ENCODE peak calls at places on chromosomes 7 and 10, in four cellular contexts. One of them, this sample, is unnamed.

GRCh38 chr7:33874943-33875342 is 30.4 kb upstream of the BMPER start:
- DNase-seq in activated CD8-positive, alpha-beta T cell treated with anti-CD3 and anti-CD28 coated beads for 36 hours: no peak
- DNase-seq in brain microvascular endothelial cell: no peak
- DNase-seq in progenitor cell of endocrine pancreas: no peak
- DNase-seq in this sample: no peak

GRCh38 chr10:60795465-60796202 is 17.4 kb downstream of the CDK1 start:
- DNase-seq in activated CD8-positive, alpha-beta T cell treated with anti-CD3 and anti-CD28 coated beads for 36 hours: no peak
- DNase-seq in brain microvascular endothelial cell: no peak
- DNase-seq in progenitor cell of endocrine pancreas: no peak
- DNase-seq in this sample: no peak

GRCh38 chr7:33157311-33157710 is 27.9 kb downstream of the BBS9 start:
- DNase-seq in activated CD8-positive, alpha-beta T cell treated with anti-CD3 and anti-CD28 coated beads for 36 hours: no peak
- DNase-seq in brain microvascular endothelial cell: no peak
- DNase-seq in progenitor cell of endocrine pancreas: no peak
- DNase-seq in this sample: no peak

GRCh38 chr10:122639801-122640200 is 59.8 kb downstream of the C10orf120 start:
- DNase-seq in activated CD8-positive, alpha-beta T cell treated with anti-CD3 and anti-CD28 coated beads for 36 hours: no peak
- DNase-seq in brain microvascular endothelial cell: no peak
- DNase-seq in progenitor cell of endocrine pancreas: no peak
- DNase-seq in this sample: no peak

GRCh38 chr10:71253981-71254818 is 41.8 kb downstream of the UNC5B start:
- DNase-seq in activated CD8-positive, alpha-beta T cell treated with anti-CD3 and anti-CD28 coated beads for 36 hours: no peak
- DNase-seq in brain microvascular endothelial cell: no peak
- DNase-seq in progenitor cell of endocrine pancreas: no peak
- DNase-seq in this sample: no peak

GRCh38 chr10:72353963-72354355 is 760 bp downstream of the DNAJB12 start:
- DNase-seq in activated CD8-positive, alpha-beta T cell treated with anti-CD3 and anti-CD28 coated beads for 36 hours: no peak
- DNase-seq in brain microvascular endothelial cell: no peak
- DNase-seq in progenitor cell of endocrine pancreas: no peak
- DNase-seq in this sample: peak

GRCh38 chr10:111023060-111023459 is 53.8 kb upstream of the ADRA2A start:
- DNase-seq in activated CD8-positive, alpha-beta T cell treated with anti-CD3 and anti-CD28 coated beads for 36 hours: no peak
- DNase-seq in brain microvascular endothelial cell: no peak
- DNase-seq in progenitor cell of endocrine pancreas: no peak
- DNase-seq in this sample: no peak

GRCh38 chr10:132039371-132039770 is 26.4 kb upstream of the JAKMIP3 start:
- DNase-seq in activated CD8-positive, alpha-beta T cell treated with anti-CD3 and anti-CD28 coated beads for 36 hours: no peak
- DNase-seq in brain microvascular endothelial cell: no peak
- DNase-seq in progenitor cell of endocrine pancreas: no peak
- DNase-seq in this sample: no peak

GRCh38 chr10:49592726-49593563 is 17.2 kb upstream of the SLC18A3 start:
- DNase-seq in activated CD8-positive, alpha-beta T cell treated with anti-CD3 and anti-CD28 coated beads for 36 hours: peak
- DNase-seq in brain microvascular endothelial cell: peak
- DNase-seq in progenitor cell of endocrine pancreas: peak
- DNase-seq in this sample: peak

GRCh38 chr7:128398841-128399135 is 11.0 kb downstream of the IMPDH1 start:
- DNase-seq in activated CD8-positive, alpha-beta T cell treated with anti-CD3 and anti-CD28 coated beads for 36 hours: no peak
- DNase-seq in brain microvascular endothelial cell: no peak
- DNase-seq in progenitor cell of endocrine pancreas: no peak
- DNase-seq in this sample: no peak

GRCh38 chr10:13759167-13759566 is 172.4 kb downstream of the PRPF18 start:
- DNase-seq in activated CD8-positive, alpha-beta T cell treated with anti-CD3 and anti-CD28 coated beads for 36 hours: no peak
- DNase-seq in brain microvascular endothelial cell: no peak
- DNase-seq in progenitor cell of endocrine pancreas: peak
- DNase-seq in this sample: no peak

GRCh38 chr10:110494532-110494931 is 3.2 kb upstream of the DUSP5 start:
- DNase-seq in activated CD8-positive, alpha-beta T cell treated with anti-CD3 and anti-CD28 coated beads for 36 hours: no peak
- DNase-seq in brain microvascular endothelial cell: no peak
- DNase-seq in progenitor cell of endocrine pancreas: no peak
- DNase-seq in this sample: no peak

GRCh38 chr10:123858039-123858740 is 33.4 kb downstream of the CPXM2 start:
- DNase-seq in activated CD8-positive, alpha-beta T cell treated with anti-CD3 and anti-CD28 coated beads for 36 hours: no peak
- DNase-seq in brain microvascular endothelial cell: peak
- DNase-seq in progenitor cell of endocrine pancreas: no peak
- DNase-seq in this sample: no peak

GRCh38 chr10:42640610-42641229 is 2.4 kb upstream of the ZNF33B start:
- DNase-seq in activated CD8-positive, alpha-beta T cell treated with anti-CD3 and anti-CD28 coated beads for 36 hours: no peak
- DNase-seq in brain microvascular endothelial cell: no peak
- DNase-seq in progenitor cell of endocrine pancreas: no peak
- DNase-seq in this sample: no peak

GRCh38 chr7:31603076-31603475 is 83.9 kb upstream of the PPP1R17 start:
- DNase-seq in activated CD8-positive, alpha-beta T cell treated with anti-CD3 and anti-CD28 coated beads for 36 hours: no peak
- DNase-seq in brain microvascular endothelial cell: no peak
- DNase-seq in progenitor cell of endocrine pancreas: no peak
- DNase-seq in this sample: no peak

GRCh38 chr10:49613882-49614241 is at the start of gene CHAT:
- DNase-seq in activated CD8-positive, alpha-beta T cell treated with anti-CD3 and anti-CD28 coated beads for 36 hours: no peak
- DNase-seq in brain microvascular endothelial cell: no peak
- DNase-seq in progenitor cell of endocrine pancreas: no peak
- DNase-seq in this sample: peak

GRCh38 chr10:110387983-110388681 is 83.4 kb upstream of the SMNDC1 start:
- DNase-seq in activated CD8-positive, alpha-beta T cell treated with anti-CD3 and anti-CD28 coated beads for 36 hours: peak
- DNase-seq in brain microvascular endothelial cell: no peak
- DNase-seq in progenitor cell of endocrine pancreas: no peak
- DNase-seq in this sample: no peak

GRCh38 chr10:43407148-43407575 is 1.8 kb downstream of the HNRNPF start:
- DNase-seq in activated CD8-positive, alpha-beta T cell treated with anti-CD3 and anti-CD28 coated beads for 36 hours: peak
- DNase-seq in brain microvascular endothelial cell: peak
- DNase-seq in progenitor cell of endocrine pancreas: peak
- DNase-seq in this sample: peak

GRCh38 chr10:12656518-12657142 is 307.3 kb downstream of the CAMK1D start:
- DNase-seq in activated CD8-positive, alpha-beta T cell treated with anti-CD3 and anti-CD28 coated beads for 36 hours: no peak
- DNase-seq in brain microvascular endothelial cell: peak
- DNase-seq in progenitor cell of endocrine pancreas: no peak
- DNase-seq in this sample: no peak

GRCh38 chr10:63593576-63593975 is 72.4 kb downstream of the REEP3 start:
- DNase-seq in activated CD8-positive, alpha-beta T cell treated with anti-CD3 and anti-CD28 coated beads for 36 hours: no peak
- DNase-seq in brain microvascular endothelial cell: peak
- DNase-seq in progenitor cell of endocrine pancreas: no peak
- DNase-seq in this sample: no peak

GRCh38 chr7:45591101-45591906 is 17.1 kb downstream of the ADCY1 start:
- DNase-seq in activated CD8-positive, alpha-beta T cell treated with anti-CD3 and anti-CD28 coated beads for 36 hours: no peak
- DNase-seq in brain microvascular endothelial cell: no peak
- DNase-seq in progenitor cell of endocrine pancreas: peak
- DNase-seq in this sample: no peak

GRCh38 chr10:30432631-30433285 is 1.2 kb upstream of the MAP3K8 start:
- DNase-seq in activated CD8-positive, alpha-beta T cell treated with anti-CD3 and anti-CD28 coated beads for 36 hours: no peak
- DNase-seq in brain microvascular endothelial cell: no peak
- DNase-seq in progenitor cell of endocrine pancreas: no peak
- DNase-seq in this sample: no peak

GRCh38 chr7:152093717-152094116 is 68.2 kb downstream of the GALNT11 start:
- DNase-seq in activated CD8-positive, alpha-beta T cell treated with anti-CD3 and anti-CD28 coated beads for 36 hours: no peak
- DNase-seq in brain microvascular endothelial cell: no peak
- DNase-seq in progenitor cell of endocrine pancreas: no peak
- DNase-seq in this sample: no peak

GRCh38 chr7:128176696-128177095 is 64.4 kb upstream of the LEP start:
- DNase-seq in activated CD8-positive, alpha-beta T cell treated with anti-CD3 and anti-CD28 coated beads for 36 hours: no peak
- DNase-seq in brain microvascular endothelial cell: peak
- DNase-seq in progenitor cell of endocrine pancreas: no peak
- DNase-seq in this sample: no peak

GRCh38 chr7:78379148-78379547 is 580.6 kb downstream of the PHTF2 start:
- DNase-seq in activated CD8-positive, alpha-beta T cell treated with anti-CD3 and anti-CD28 coated beads for 36 hours: no peak
- DNase-seq in brain microvascular endothelial cell: no peak
- DNase-seq in progenitor cell of endocrine pancreas: no peak
- DNase-seq in this sample: no peak

GRCh38 chr7:101614939-101615302 is 14.2 kb downstream of the MYL10 start:
- DNase-seq in activated CD8-positive, alpha-beta T cell treated with anti-CD3 and anti-CD28 coated beads for 36 hours: no peak
- DNase-seq in brain microvascular endothelial cell: no peak
- DNase-seq in progenitor cell of endocrine pancreas: no peak
- DNase-seq in this sample: no peak

GRCh38 chr10:114304017-114304565 is 65.0 kb downstream of the VWA2 start:
- DNase-seq in activated CD8-positive, alpha-beta T cell treated with anti-CD3 and anti-CD28 coated beads for 36 hours: peak
- DNase-seq in brain microvascular endothelial cell: peak
- DNase-seq in progenitor cell of endocrine pancreas: peak
- DNase-seq in this sample: peak

GRCh38 chr10:14384096-14384730 is 53.5 kb upstream of the FRMD4A start:
- DNase-seq in activated CD8-positive, alpha-beta T cell treated with anti-CD3 and anti-CD28 coated beads for 36 hours: no peak
- DNase-seq in brain microvascular endothelial cell: no peak
- DNase-seq in progenitor cell of endocrine pancreas: no peak
- DNase-seq in this sample: no peak

GRCh38 chr7:81206217-81206616 is 287.4 kb upstream of the SEMA3C start:
- DNase-seq in activated CD8-positive, alpha-beta T cell treated with anti-CD3 and anti-CD28 coated beads for 36 hours: no peak
- DNase-seq in brain microvascular endothelial cell: no peak
- DNase-seq in progenitor cell of endocrine pancreas: no peak
- DNase-seq in this sample: no peak

DNA sequence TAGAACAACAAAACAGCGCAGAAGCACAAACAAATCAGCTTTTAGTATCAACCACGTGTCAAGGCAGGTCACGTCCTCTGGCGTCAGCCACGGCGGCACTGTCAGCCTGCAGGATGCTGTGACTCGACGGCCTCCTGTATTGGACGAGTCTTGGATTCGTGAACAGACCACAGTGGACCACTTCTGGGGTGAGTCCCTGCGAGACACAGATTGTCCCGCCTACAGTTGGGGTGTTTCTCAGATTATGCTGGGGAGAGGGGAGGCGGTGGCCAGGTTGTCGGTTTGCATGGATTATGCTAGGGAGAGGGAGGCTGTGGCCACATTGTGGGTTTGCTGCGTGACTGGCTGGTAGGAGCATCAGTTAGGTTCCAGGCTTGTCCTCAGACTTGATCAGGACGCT is 9.7 kb downstream of the SUN1 start:
- DNase-seq in activated CD8-positive, alpha-beta T cell treated with anti-CD3 and anti-CD28 coated beads for 36 hours: no peak
- DNase-seq in brain microvascular endothelial cell: no peak
- DNase-seq in progenitor cell of endocrine pancreas: no peak
- DNase-seq in this sample: no peak
- TF ChIP-seq CTCF in activated CD8-positive, alpha-beta T cell treated with anti-CD3 and anti-CD28 coated beads for 36 hours: no peak
- TF ChIP-seq CTCF in brain microvascular endothelial cell: no peak
- TF ChIP-seq CTCF in progenitor cell of endocrine pancreas: no peak
- TF ChIP-seq CTCF in this sample: no peak

GRCh38 chr7:71131256-71131752 is 640 bp upstream of the GALNT17 start:
- DNase-seq in activated CD8-positive, alpha-beta T cell treated with anti-CD3 and anti-CD28 coated beads for 36 hours: peak
- DNase-seq in brain microvascular endothelial cell: peak
- DNase-seq in progenitor cell of endocrine pancreas: peak
- DNase-seq in this sample: peak
- TF ChIP-seq CTCF in activated CD8-positive, alpha-beta T cell treated with anti-CD3 and anti-CD28 coated beads for 36 hours: no peak
- TF ChIP-seq CTCF in brain microvascular endothelial cell: no peak
- TF ChIP-seq CTCF in progenitor cell of endocrine pancreas: peak
- TF ChIP-seq CTCF in this sample: no peak

DNA sequence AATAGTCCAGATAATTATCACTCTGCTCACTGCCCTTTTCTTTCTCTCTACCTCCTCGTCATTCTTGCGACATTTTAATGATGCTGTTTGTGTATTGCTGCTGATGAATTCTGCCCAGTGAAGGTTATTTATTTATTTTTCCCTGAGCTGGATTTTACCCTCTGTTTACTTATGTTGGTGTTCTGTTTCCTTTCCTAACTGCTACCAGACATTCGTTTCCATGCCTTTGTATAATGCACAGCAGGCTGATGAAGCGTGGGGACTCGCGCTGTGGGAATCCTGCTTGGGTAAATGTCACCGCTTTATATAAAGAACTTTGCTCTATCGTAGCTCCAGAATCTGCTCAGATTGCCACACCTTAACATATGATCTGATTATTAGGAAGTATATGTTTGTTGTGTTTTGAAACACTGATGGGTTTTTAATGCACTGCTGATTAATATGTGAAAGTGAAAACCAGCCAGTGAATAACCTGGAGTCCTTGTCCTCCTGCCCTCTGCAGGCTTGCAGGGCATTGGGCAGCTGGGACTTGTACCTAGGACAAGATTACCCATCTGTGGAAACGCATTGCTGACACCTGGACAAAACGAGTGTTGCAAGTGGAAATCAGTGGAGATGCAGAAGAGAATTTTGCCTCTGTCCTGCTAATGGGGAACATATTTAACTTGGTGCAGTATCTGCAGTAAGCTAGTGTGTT is 291.5 kb downstream of the SDK1 start:
- DNase-seq in activated CD8-positive, alpha-beta T cell treated with anti-CD3 and anti-CD28 coated beads for 36 hours: no peak
- DNase-seq in brain microvascular endothelial cell: no peak
- DNase-seq in progenitor cell of endocrine pancreas: no peak
- DNase-seq in this sample: no peak
- TF ChIP-seq CTCF in activated CD8-positive, alpha-beta T cell treated with anti-CD3 and anti-CD28 coated beads for 36 hours: no peak
- TF ChIP-seq CTCF in brain microvascular endothelial cell: no peak
- TF ChIP-seq CTCF in progenitor cell of endocrine pancreas: no peak
- TF ChIP-seq CTCF in this sample: no peak

DNA sequence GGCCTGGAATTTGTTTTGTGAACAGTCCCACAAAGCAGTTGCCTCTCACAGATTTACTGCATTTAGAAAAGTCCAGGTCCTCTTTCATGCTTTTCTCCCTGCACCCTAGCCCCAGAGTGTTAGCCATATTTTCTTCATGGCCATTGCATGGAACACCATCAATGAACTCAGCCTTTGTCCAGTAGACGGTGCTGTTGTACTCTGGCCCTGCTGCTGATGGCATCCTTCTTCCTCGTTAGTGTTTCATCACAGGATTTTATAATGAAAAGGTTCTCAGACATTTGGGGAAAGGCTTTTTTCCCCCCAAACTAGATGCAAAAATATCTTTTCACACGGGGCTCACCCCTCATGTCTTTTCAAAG is 93.0 kb upstream of the SLC25A13 start:
- DNase-seq in activated CD8-positive, alpha-beta T cell treated with anti-CD3 and anti-CD28 coated beads for 36 hours: peak
- DNase-seq in brain microvascular endothelial cell: peak
- DNase-seq in progenitor cell of endocrine pancreas: no peak
- DNase-seq in this sample: peak
- TF ChIP-seq CTCF in activated CD8-positive, alpha-beta T cell treated with anti-CD3 and anti-CD28 coated beads for 36 hours: peak
- TF ChIP-seq CTCF in brain microvascular endothelial cell: peak
- TF ChIP-seq CTCF in progenitor cell of endocrine pancreas: peak
- TF ChIP-seq CTCF in this sample: peak

DNA sequence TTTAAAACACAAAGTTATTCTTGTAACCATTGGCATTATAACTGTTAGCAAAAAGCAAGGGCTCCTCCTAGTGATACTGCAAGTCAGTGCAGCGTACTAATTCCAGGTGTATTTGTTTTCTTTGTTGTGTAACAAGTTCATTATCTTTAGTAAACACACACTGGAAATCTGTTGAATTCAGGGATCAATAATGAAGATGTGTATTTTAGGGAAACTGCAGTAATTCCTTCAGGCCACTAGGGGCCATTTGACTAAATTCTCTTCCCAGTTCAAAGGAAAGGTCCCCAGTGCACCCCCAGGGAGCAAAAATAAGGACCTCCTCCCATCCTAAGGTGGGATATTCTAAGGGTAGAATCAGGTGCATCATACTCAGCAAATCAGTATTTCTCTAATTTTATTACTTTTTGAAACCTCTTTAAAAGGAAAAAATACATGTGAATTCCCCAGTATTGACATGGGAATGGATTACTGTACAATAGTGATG is 158.6 kb upstream of the LYZL1 start:
- DNase-seq in activated CD8-positive, alpha-beta T cell treated with anti-CD3 and anti-CD28 coated beads for 36 hours: no peak
- DNase-seq in brain microvascular endothelial cell: no peak
- DNase-seq in progenitor cell of endocrine pancreas: peak
- DNase-seq in this sample: no peak
- TF ChIP-seq CTCF in activated CD8-positive, alpha-beta T cell treated with anti-CD3 and anti-CD28 coated beads for 36 hours: peak
- TF ChIP-seq CTCF in brain microvascular endothelial cell: peak
- TF ChIP-seq CTCF in progenitor cell of endocrine pancreas: peak
- TF ChIP-seq CTCF in this sample: peak